ENCODE peak calls at places on chromosomes 13 and 19, in eight cellular contexts. H is brain microvascular endothelial cell, P is tibial nerve, N is pancreas, E is A549, V is caudate nucleus, G is IMR-90, S is RWPE1. Z is an unnamed sample.

GRCh38 chr19:28960986-28961705 is 251.8 kb downstream of the UQCRFS1 start:
- DNase-seq in H (peak; percentile 53), P (no peak), N (no peak), E (no peak), V (no peak), G (peak; percentile 73), S (no peak), Z (no peak)

GRCh38 chr19:53553865-53554791 is 16.2 kb downstream of the ZNF331 start:
- DNase-seq in H (peak; percentile 82), P (peak; percentile 79), N (peak; percentile 83), E (no peak), V (peak; percentile 85), G (peak; percentile 93), S (peak; percentile 71), Z (peak; percentile 61)

GRCh38 chr19:55700813-55701212 is 25.8 kb downstream of the EPN1 start:
- DNase-seq in H (no peak), P (no peak), N (no peak), E (no peak), V (no peak), G (no peak), S (no peak), Z (no peak)

GRCh38 chr19:49790866-49791265 is 22.2 kb downstream of the FUZ start:
- DNase-seq in H (no peak), P (no peak), N (no peak), E (no peak), V (no peak), G (peak; percentile 11), S (no peak), Z (no peak)

GRCh38 chr13:99376924-99377323 is 69.7 kb upstream of the GPR183 start:
- DNase-seq in H (no peak), P (no peak), N (no peak), E (no peak), V (no peak), G (no peak), S (no peak), Z (no peak)

GRCh38 chr13:95044452-95045205 is 256.6 kb downstream of the ABCC4 start:
- DNase-seq in H (no peak), P (no peak), N (no peak), E (no peak), V (no peak), G (no peak), S (no peak), Z (no peak)

GRCh38 chr19:10749435-10750384 is 31.8 kb downstream of the DNM2 start:
- DNase-seq in H (no peak), P (no peak), N (peak; percentile 84), E (no peak), V (no peak), G (no peak), S (no peak), Z (no peak)

GRCh38 chr13:37383856-37384255 is 214.7 kb downstream of the POSTN start:
- DNase-seq in H (no peak), P (no peak), N (no peak), E (no peak), V (no peak), G (no peak), S (no peak), Z (no peak)

GRCh38 chr13:24146961-24147569 is 13.5 kb upstream of the SPATA13 start:
- DNase-seq in H (no peak), P (no peak), N (no peak), E (no peak), V (no peak), G (no peak), S (no peak), Z (no peak)

GRCh38 chr19:18999896-19000620 is 33.3 kb downstream of the SUGP2 start:
- DNase-seq in H (no peak), P (no peak), N (no peak), E (no peak), V (no peak), G (peak; percentile 10), S (no peak), Z (no peak)

GRCh38 chr13:43154083-43154739 is 130.8 kb downstream of the DNAJC15 start:
- DNase-seq in H (no peak), P (no peak), N (no peak), E (no peak), V (no peak), G (no peak), S (no peak), Z (no peak)
- H3K27ac ChIP-seq in H (peak overlapping the region; percentile 69), P (no peak overlapping the region), N (no peak overlapping the region), E (peak overlapping the region; percentile 17), V (no peak overlapping the region), G (no peak overlapping the region), S (no peak overlapping the region), Z (no peak overlapping the region)

GRCh38 chr19:15372891-15373301 is 6.7 kb downstream of the AKAP8 start:
- DNase-seq in H (no peak), P (no peak), N (no peak), E (no peak), V (peak; percentile 13), G (no peak), S (no peak), Z (no peak)
- H3K27ac ChIP-seq in H (no peak overlapping the region), P (no peak overlapping the region), N (no peak overlapping the region), E (no peak overlapping the region), V (peak overlapping the region; percentile 36), G (no peak overlapping the region), S (no peak overlapping the region), Z (no peak overlapping the region)

GRCh38 chr19:57477191-57478008 is at the start of gene ZNF772:
- DNase-seq in H (peak; percentile 96), P (peak; percentile 47), N (peak; percentile 93), E (peak; percentile 89), V (peak; percentile 91), G (peak; percentile 96), S (peak; percentile 90), Z (peak; percentile 65)
- H3K27ac ChIP-seq in H (peak within 1 kb of the TSS; percentile 42), P (peak within 1 kb of the TSS; percentile 81), N (peak within 1 kb of the TSS; percentile 34), E (peak within 1 kb of the TSS; percentile 77), V (peak within 1 kb of the TSS; percentile 86), G (peak within 1 kb of the TSS; percentile 71), S (peak within 1 kb of the TSS; percentile 62), Z (peak within 1 kb of the TSS; percentile 76)

DNA sequence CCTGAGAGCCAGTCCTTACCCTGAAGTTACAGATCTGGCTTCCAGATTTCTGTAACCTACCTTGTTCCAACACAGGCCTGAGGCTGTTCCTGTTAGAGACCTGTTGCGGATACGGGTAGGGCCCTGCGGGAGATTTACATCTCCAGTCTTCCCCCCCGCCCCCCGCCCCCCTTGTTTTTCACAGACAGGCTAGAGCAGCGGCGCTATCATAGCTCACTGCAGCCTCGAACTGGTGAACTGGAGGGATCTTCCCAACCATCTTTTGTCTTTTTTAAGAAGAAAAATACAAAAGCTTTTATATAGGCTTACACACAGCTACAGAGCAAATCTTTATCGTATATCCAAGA is 10.6 kb upstream of the CEACAM21 start:
- DNase-seq in H (no peak), P (no peak), N (no peak), E (no peak), V (no peak), G (no peak), S (no peak), Z (no peak)
- H3K27ac ChIP-seq in H (no peak overlapping the region), P (no peak overlapping the region), N (no peak overlapping the region), E (no peak overlapping the region), V (no peak overlapping the region), G (no peak overlapping the region), S (no peak overlapping the region), Z (no peak overlapping the region)

Z was measured in ascending aorta.